ENCODE peak calls at places on chromosomes 1 and 21, in five cellular contexts. I, F, W, C and N are unnamed samples. For H3K27me3, the result is how much of the 10 kb centered on the place peaks cover.

GRCh38 chr1:178168535-178168934 is 74.6 kb downstream of the RASAL2 start:
- DNase-seq in I (no peak), F (no peak), W (no peak), C (no peak), N (no peak)

GRCh38 chr1:57325117-57325516 is 98.7 kb downstream of the DAB1 start:
- DNase-seq in I (no peak), F (peak), W (no peak), C (no peak), N (no peak)

GRCh38 chr1:218664385-218665170 is 319.4 kb downstream of the TGFB2 start:
- DNase-seq in I (no peak), F (no peak), W (no peak), C (no peak), N (no peak)

GRCh38 chr1:27885620-27886352 is 13.4 kb downstream of the THEMIS2 start:
- DNase-seq in I (no peak), F (no peak), W (no peak), C (no peak), N (no peak)

GRCh38 chr1:87449348-87449963 is 120.8 kb downstream of the LMO4 start:
- DNase-seq in I (no peak), F (no peak), W (no peak), C (no peak), N (peak)

GRCh38 chr21:20424943-20425342 is 573.3 kb upstream of the NCAM2 start:
- DNase-seq in I (no peak), F (no peak), W (no peak), C (no peak), N (no peak)

GRCh38 chr1:177927021-177927596 is 42.7 kb downstream of the SEC16B start:
- DNase-seq in I (no peak), F (no peak), W (no peak), C (no peak), N (no peak)

GRCh38 chr1:17295292-17295691 is 12.7 kb upstream of the PADI4 start:
- DNase-seq in I (no peak), F (no peak), W (no peak), C (no peak), N (no peak)

GRCh38 chr1:112537451-112537850 is 28.7 kb downstream of the WNT2B start:
- DNase-seq in I (no peak), F (no peak), W (no peak), C (no peak), N (no peak)

GRCh38 chr1:44806025-44806703 is 987 bp downstream of the DYNLT4 start:
- DNase-seq in I (no peak), F (no peak), W (peak), C (no peak), N (no peak)

GRCh38 chr1:233364695-233365539 is 37.4 kb downstream of the MAP3K21 start:
- DNase-seq in I (no peak), F (no peak), W (peak), C (peak), N (no peak)

DNA sequence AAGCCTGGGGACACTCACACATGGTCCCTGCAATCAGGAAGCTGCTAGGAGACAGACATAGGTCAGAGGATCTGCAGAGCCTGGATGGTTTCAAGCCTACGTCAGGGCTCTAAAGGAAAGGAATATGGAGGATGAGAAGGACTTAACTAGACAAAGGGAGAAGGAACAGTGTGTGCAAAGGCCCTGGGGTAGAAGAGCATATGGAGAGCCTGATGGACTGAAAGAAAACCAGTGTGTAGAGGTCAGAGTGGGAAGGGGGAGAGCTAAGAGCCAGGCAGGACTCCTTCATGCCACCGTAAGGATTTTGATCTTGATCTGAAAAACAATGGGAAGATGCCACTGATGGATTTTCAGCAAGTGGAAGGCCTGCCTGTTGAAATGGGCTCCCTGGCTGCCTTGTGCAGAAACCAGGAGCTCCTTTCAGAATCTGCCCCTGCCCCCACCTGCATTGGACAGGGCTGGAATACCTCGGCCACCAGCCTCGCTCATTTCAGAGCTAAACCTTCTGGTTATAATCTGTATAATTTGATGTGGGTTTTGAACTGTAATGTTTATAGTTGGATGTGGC is 8.6 kb downstream of the FHAD1 start:
- DNase-seq in I (no peak), F (no peak), W (no peak), C (no peak), N (no peak)
- TF ChIP-seq CHD2 in I (no peak), F (no peak), W (no peak), C (no peak), N (no peak)

DNA sequence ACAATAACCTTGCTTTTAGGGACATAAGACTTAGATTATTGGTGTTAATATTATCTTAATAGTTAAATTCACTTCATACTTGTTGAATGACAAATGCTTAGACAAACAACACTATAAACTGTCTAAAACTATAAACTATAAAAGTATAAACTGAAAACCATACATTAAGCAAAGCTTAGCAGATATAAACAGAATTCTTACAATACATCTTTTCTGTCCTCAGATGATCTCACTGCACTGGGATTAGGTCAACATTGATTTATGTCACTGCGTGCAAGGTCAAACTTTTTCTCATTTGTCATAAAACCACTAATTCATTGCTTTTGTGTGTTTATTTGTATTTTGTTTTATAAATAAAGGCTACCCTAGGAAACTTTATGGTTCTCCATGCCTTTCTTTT is 1491.8 kb downstream of the NCAM2 start:
- DNase-seq in I (no peak), F (no peak), W (no peak), C (no peak), N (no peak)
- H3K27ac ChIP-seq in I (no peak), F (no peak), W (no peak), C (no peak), N (no peak)

DNA sequence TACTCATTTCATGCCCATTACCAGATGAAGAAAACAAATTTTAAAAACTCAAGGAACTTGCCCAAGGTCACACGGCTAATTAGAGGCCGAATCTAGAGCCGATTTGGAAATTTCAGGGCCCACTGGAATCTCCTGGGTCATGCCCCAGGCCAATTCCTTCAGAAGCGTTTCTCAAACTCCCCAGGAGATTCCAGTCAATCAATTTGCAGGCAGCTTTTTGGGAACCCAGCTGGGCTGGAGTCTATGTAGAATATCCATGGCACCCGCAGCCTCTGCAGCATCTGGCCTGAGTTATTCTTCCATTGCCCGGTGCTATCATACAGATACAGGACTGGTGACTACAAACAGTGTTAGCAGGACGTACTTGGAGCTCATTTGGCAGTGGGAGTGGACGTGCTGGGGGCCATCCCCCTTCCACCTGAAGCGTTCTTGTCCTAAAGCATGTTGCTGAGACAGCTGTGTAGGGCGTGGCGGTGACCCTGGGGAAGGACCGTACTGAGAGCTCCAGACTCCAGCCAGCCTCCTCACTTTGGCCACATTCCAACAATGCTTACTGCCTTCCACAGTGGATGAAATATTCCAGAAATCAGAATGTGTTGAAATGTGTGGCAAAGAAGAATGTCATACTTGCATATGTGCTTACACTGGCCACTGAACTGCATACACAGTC is 38.3 kb downstream of the ABCG1 start:
- DNase-seq in I (no peak), F (no peak), W (no peak), C (no peak), N (no peak)
- H3K27me3 ChIP-seq in I (under half), F (under half), W (under half), C (half or more), N (under half)

DNA sequence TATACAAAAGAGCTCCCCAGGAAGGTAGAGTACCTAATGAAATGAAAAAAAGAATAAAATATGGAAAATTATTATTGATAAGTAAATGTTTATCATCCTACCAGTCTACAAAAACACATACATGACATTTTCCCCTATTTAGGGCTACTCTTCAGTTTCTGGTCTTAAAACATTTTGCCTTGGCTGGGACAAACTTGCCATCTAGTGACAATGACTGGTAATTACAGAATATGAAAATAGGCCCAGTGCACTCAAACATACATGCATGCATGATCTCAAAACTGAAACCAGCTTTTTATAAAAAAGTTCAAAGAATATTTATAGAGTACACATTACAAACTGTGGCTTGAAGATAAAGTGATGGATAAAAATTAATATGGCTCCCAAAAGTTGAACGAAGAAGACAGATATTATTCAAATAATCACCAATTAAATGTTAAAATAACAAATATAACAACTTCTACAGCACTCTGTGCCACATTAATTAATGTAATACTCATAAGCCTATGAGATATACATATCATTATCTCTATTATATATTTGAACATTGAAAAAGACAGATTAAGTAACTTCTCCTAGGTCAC is 10.5 kb upstream of the RNPC3 start:
- DNase-seq in I (no peak), F (peak), W (peak), C (peak), N (peak)
- TF ChIP-seq CHD2 in I (no peak), F (no peak), W (no peak), C (no peak), N (no peak)

DNA sequence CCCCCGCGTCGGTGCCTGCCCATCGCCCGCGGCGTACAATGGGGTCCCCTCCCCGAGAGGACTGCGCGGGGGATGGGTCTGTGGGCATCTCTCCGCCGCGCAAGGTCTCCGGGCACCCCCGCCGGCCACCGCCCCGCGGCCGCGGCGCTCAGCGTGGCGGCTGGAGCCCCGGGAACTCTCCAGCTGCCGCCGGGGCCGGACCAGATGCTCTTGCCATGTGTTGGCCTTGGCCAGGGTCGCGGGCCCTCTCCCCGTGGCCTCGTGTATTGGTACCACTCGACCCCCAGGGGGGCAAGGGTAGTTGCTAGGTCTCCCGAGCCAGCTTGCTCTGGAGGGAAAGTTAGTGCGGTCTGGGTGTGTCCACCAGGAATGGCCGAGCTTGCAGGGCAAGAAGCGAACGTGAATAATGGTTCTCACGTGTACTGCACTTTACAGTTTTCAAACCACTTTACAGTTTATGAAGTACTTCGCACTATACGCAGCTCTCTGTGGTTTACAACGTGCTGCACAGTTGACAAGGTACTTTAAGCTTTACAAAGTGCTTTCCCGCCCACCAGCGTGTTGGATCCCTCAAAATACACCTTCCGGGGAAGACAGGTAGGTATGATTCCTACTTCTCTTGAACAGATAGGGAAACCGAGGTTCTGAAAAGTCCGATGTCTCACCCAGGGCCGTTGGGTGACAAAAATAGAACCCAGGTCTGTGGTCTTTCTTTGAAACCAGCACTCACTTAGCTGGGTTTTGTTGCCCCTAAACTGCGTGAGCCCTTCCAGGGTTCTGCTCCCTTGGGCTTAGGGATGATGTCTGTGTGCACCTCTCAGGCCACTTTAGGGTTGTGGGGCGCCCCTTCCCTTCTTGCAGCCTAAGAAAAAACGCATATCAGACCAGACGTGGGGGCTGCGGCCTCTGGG is 1.2 kb downstream of the EPHB2 start:
- DNase-seq in I (no peak), F (no peak), W (peak), C (no peak), N (no peak)
- H3K27ac ChIP-seq in I (no peak), F (no peak), W (no peak), C (no peak), N (peak)

GRCh38 chr1:116368241-116368640 is 4.8 kb upstream of the ATP1A1 start:
- DNase-seq in I (no peak), F (no peak), W (no peak), C (no peak), N (no peak)
- H3K27me3 ChIP-seq in I (under half), F (under half), W (under half), C (under half), N (under half)

GRCh38 chr1:247077768-247078314 is 770 bp downstream of the ZNF670 start:
- DNase-seq in I (no peak), F (peak), W (peak), C (no peak), N (peak)

GRCh38 chr1:247078315-247079140 is at the start of gene ZNF670:
- DNase-seq in I (peak), F (peak), W (peak), C (peak), N (peak)

GRCh38 chr1:247079141-247079874 is 697 bp upstream of the ZNF670 start:
- DNase-seq in I (no peak), F (peak), W (no peak), C (no peak), N (no peak)

DNA sequence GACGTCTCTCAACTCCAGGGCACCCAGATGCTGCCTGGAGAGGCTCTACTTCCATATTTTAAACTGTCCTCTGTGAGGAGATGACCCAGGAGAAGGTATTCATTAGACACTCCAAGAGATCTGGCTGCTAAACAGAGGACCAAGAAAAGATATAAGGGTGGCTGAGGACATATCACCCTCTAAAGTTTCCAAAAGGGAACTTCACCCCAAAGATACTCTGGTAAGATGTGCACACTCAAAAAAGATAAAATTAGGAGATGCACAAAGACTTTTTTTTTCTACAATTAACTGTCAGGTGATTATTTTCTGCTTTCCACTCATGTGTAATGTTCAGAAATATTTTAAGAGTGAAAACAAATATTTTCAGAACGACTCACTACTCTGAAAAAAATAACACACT is 1.4 kb downstream of the ZNF670 start:
- DNase-seq in I (no peak), F (no peak), W (no peak), C (no peak), N (no peak)
- TF ChIP-seq CHD2 in I (no peak), F (no peak), W (no peak), C (no peak), N (no peak)

GRCh38 chr1:85580046-85580411 is 532 bp upstream of the CCN1 start:
- DNase-seq in I (no peak), F (peak), W (peak), C (no peak), N (no peak)
- H3K27ac ChIP-seq in I (peak), F (peak), W (peak), C (peak), N (no peak)

DNA sequence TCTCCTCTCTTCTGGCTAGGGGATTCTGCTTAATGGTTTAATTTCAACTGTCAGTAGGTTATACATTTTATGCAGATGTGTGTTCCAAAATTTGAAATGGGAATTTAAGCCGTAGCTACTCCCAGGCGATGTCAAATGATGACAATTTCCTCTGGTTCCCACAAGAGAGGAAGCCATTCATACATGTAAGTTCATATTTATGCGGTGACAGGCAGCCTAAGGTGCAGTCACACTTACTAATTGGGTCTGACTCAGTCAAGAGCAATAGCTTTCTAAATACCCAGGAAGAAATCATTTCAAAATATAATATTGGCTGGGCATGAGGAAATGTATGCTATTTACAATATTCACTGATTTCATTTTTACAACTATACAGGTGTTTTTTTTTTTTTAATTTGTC is 1.3 kb downstream of the DSCAM start:
- DNase-seq in I (no peak), F (no peak), W (no peak), C (no peak), N (no peak)
- H3K27me3 ChIP-seq in I (under half), F (under half), W (under half), C (under half), N (under half)

GRCh38 chr1:46001087-46001785 is 131.2 kb downstream of the PIK3R3 start:
- DNase-seq in I (no peak), F (no peak), W (no peak), C (no peak), N (no peak)
- TF ChIP-seq CHD2 in I (no peak), F (no peak), W (no peak), C (no peak), N (no peak)